ENCODE peak calls at places on chromosomes 5 and 9, in ten cellular contexts. One of them, this sample, is unnamed.

GRCh38 chr5:72156921-72157320 is 49.6 kb downstream of the MAP1B start:
- DNase-seq in tibial artery: no peak
- DNase-seq in A549: no peak
- DNase-seq in H9: no peak
- DNase-seq in neural progenitor cell: no peak
- DNase-seq in mammary epithelial cell: peak; percentile 37
- DNase-seq in stomach: no peak
- DNase-seq in PC-3: peak; percentile 55
- DNase-seq in endodermal cell: no peak
- DNase-seq in OCI-LY7: no peak
- DNase-seq in this sample: no peak

GRCh38 chr9:86600291-86600690 is 246.1 kb upstream of the TUT7 start:
- DNase-seq in tibial artery: no peak
- DNase-seq in A549: no peak
- DNase-seq in H9: no peak
- DNase-seq in neural progenitor cell: no peak
- DNase-seq in mammary epithelial cell: peak; percentile 68
- DNase-seq in stomach: no peak
- DNase-seq in PC-3: peak; percentile 2
- DNase-seq in endodermal cell: no peak
- DNase-seq in OCI-LY7: no peak
- DNase-seq in this sample: no peak

GRCh38 chr9:98790601-98791146 is 5.7 kb downstream of the ANKS6 start:
- DNase-seq in tibial artery: no peak
- DNase-seq in A549: no peak
- DNase-seq in H9: no peak
- DNase-seq in neural progenitor cell: no peak
- DNase-seq in mammary epithelial cell: no peak
- DNase-seq in stomach: no peak
- DNase-seq in PC-3: no peak
- DNase-seq in endodermal cell: no peak
- DNase-seq in OCI-LY7: no peak
- DNase-seq in this sample: no peak

GRCh38 chr9:5531251-5531972 is 21.1 kb downstream of the PDCD1LG2 start:
- DNase-seq in tibial artery: no peak
- DNase-seq in A549: no peak
- DNase-seq in H9: no peak
- DNase-seq in neural progenitor cell: no peak
- DNase-seq in mammary epithelial cell: no peak
- DNase-seq in stomach: no peak
- DNase-seq in PC-3: no peak
- DNase-seq in endodermal cell: no peak
- DNase-seq in OCI-LY7: peak; percentile 4
- DNase-seq in this sample: no peak

GRCh38 chr9:121786998-121787422 is 135.6 kb downstream of the DAB2IP start:
- DNase-seq in tibial artery: no peak
- DNase-seq in A549: no peak
- DNase-seq in H9: peak; percentile 28
- DNase-seq in neural progenitor cell: peak; percentile 33
- DNase-seq in mammary epithelial cell: no peak
- DNase-seq in stomach: peak; percentile 19
- DNase-seq in PC-3: no peak
- DNase-seq in endodermal cell: peak; percentile 56
- DNase-seq in OCI-LY7: no peak
- DNase-seq in this sample: no peak

GRCh38 chr9:34380034-34380510 is 3.4 kb upstream of the MYORG start:
- DNase-seq in tibial artery: no peak
- DNase-seq in A549: no peak
- DNase-seq in H9: peak; percentile 47
- DNase-seq in neural progenitor cell: peak; percentile 56
- DNase-seq in mammary epithelial cell: no peak
- DNase-seq in stomach: no peak
- DNase-seq in PC-3: no peak
- DNase-seq in endodermal cell: no peak
- DNase-seq in OCI-LY7: peak; percentile 21
- DNase-seq in this sample: no peak

GRCh38 chr5:14767942-14768837 is 103.4 kb downstream of the ANKH start:
- DNase-seq in tibial artery: no peak
- DNase-seq in A549: no peak
- DNase-seq in H9: no peak
- DNase-seq in neural progenitor cell: no peak
- DNase-seq in mammary epithelial cell: no peak
- DNase-seq in stomach: no peak
- DNase-seq in PC-3: peak; percentile 94
- DNase-seq in endodermal cell: no peak
- DNase-seq in OCI-LY7: no peak
- DNase-seq in this sample: no peak

GRCh38 chr5:56112526-56113121 is 117.9 kb upstream of the IL6ST start:
- DNase-seq in tibial artery: no peak
- DNase-seq in A549: peak; percentile 59
- DNase-seq in H9: no peak
- DNase-seq in neural progenitor cell: no peak
- DNase-seq in mammary epithelial cell: peak; percentile 50
- DNase-seq in stomach: no peak
- DNase-seq in PC-3: peak; percentile 14
- DNase-seq in endodermal cell: no peak
- DNase-seq in OCI-LY7: no peak
- DNase-seq in this sample: no peak

GRCh38 chr5:156473271-156473935 is 146.4 kb downstream of the SGCD start:
- DNase-seq in tibial artery: no peak
- DNase-seq in A549: no peak
- DNase-seq in H9: no peak
- DNase-seq in neural progenitor cell: no peak
- DNase-seq in mammary epithelial cell: peak; percentile 15
- DNase-seq in stomach: no peak
- DNase-seq in PC-3: no peak
- DNase-seq in endodermal cell: no peak
- DNase-seq in OCI-LY7: no peak
- DNase-seq in this sample: no peak

DNA sequence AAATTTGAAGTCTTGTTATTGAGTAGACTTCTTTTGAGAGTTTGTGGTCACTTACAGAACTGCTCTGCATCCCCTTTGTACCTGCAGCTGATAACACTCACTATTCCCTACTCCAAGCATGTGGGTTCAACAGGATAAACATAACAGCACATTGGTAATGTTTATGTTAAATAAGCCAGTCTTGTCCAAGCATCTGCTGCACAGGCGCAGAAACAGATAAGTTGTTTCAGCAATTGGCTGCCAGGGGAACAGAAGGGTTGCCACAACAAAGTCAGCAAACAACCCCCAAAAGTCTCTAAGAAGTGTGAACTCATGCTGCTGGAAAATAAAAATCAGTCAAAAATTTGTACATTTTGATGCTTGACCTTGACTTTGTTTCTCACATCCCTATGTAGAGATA is 174.6 kb downstream of the GDNF start:
- DNase-seq in tibial artery: no peak
- DNase-seq in A549: no peak
- DNase-seq in H9: no peak
- DNase-seq in neural progenitor cell: no peak
- DNase-seq in mammary epithelial cell: no peak
- DNase-seq in stomach: no peak
- DNase-seq in PC-3: no peak
- DNase-seq in endodermal cell: no peak
- DNase-seq in OCI-LY7: no peak
- DNase-seq in this sample: no peak
- H3K27ac ChIP-seq in tibial artery: no peak overlapping the region
- H3K27ac ChIP-seq in A549: no peak overlapping the region
- H3K27ac ChIP-seq in H9: no peak overlapping the region
- H3K27ac ChIP-seq in neural progenitor cell: no peak overlapping the region
- H3K27ac ChIP-seq in mammary epithelial cell: no peak overlapping the region
- H3K27ac ChIP-seq in stomach: no peak overlapping the region
- H3K27ac ChIP-seq in PC-3: no peak overlapping the region
- H3K27ac ChIP-seq in endodermal cell: no peak overlapping the region
- H3K27ac ChIP-seq in OCI-LY7: no peak overlapping the region
- H3K27ac ChIP-seq in this sample: no peak overlapping the region

GRCh38 chr5:7396169-7397004 is 449 bp downstream of the ADCY2 start:
- DNase-seq in tibial artery: no peak
- DNase-seq in A549: no peak
- DNase-seq in H9: no peak
- DNase-seq in neural progenitor cell: peak; percentile 65
- DNase-seq in mammary epithelial cell: no peak
- DNase-seq in stomach: no peak
- DNase-seq in PC-3: peak; percentile 9
- DNase-seq in endodermal cell: peak; percentile 74
- DNase-seq in OCI-LY7: no peak
- DNase-seq in this sample: no peak

GRCh38 chr5:7397935-7398334 is 2.0 kb downstream of the ADCY2 start:
- DNase-seq in tibial artery: no peak
- DNase-seq in A549: no peak
- DNase-seq in H9: no peak
- DNase-seq in neural progenitor cell: no peak
- DNase-seq in mammary epithelial cell: no peak
- DNase-seq in stomach: no peak
- DNase-seq in PC-3: no peak
- DNase-seq in endodermal cell: no peak
- DNase-seq in OCI-LY7: no peak
- DNase-seq in this sample: no peak

GRCh38 chr5:7395432-7396168 is at the start of gene ADCY2:
- DNase-seq in tibial artery: no peak
- DNase-seq in A549: no peak
- DNase-seq in H9: peak; percentile 56
- DNase-seq in neural progenitor cell: no peak
- DNase-seq in mammary epithelial cell: no peak
- DNase-seq in stomach: no peak
- DNase-seq in PC-3: no peak
- DNase-seq in endodermal cell: peak; percentile 84
- DNase-seq in OCI-LY7: no peak
- DNase-seq in this sample: no peak

GRCh38 chr5:7398596-7399260 is 2.8 kb downstream of the ADCY2 start:
- DNase-seq in tibial artery: no peak
- DNase-seq in A549: no peak
- DNase-seq in H9: no peak
- DNase-seq in neural progenitor cell: no peak
- DNase-seq in mammary epithelial cell: no peak
- DNase-seq in stomach: no peak
- DNase-seq in PC-3: no peak
- DNase-seq in endodermal cell: peak; percentile 41
- DNase-seq in OCI-LY7: no peak
- DNase-seq in this sample: no peak

DNA sequence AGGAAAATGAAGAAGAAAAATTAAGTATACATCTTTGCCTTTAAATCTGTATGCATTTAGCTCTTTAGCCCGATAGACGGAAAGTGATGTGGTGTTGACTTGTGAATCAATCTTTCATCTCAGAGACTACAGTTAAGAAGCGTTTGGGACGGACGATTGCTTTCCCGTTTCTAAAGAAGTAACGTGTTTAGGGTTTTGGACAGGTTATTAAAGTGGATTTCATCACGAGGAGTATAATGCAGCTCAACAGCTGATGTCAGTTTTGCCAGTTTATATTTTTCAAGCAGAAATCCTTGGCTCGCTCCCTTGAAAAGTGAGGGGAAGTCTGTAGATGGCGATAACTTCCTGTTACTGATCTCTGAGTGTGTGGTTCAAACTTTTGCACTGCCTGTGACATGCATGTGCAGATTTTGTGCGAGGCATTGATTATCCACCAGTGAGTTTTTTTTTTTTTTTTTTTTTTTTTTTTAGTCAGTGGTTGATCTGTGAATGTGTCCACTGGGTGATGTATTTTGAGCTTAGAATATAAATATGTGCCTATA is 1.1 kb downstream of the ADCY2 start:
- DNase-seq in tibial artery: no peak
- DNase-seq in A549: no peak
- DNase-seq in H9: no peak
- DNase-seq in neural progenitor cell: no peak
- DNase-seq in mammary epithelial cell: no peak
- DNase-seq in stomach: no peak
- DNase-seq in PC-3: no peak
- DNase-seq in endodermal cell: peak; percentile 44
- DNase-seq in OCI-LY7: no peak
- DNase-seq in this sample: no peak
- TF ChIP-seq CTCF in tibial artery: no peak
- TF ChIP-seq CTCF in A549: no peak
- TF ChIP-seq CTCF in H9: no peak
- TF ChIP-seq CTCF in neural progenitor cell: peak; percentile 29
- TF ChIP-seq CTCF in mammary epithelial cell: no peak
- TF ChIP-seq CTCF in stomach: no peak
- TF ChIP-seq CTCF in PC-3: no peak
- TF ChIP-seq CTCF in endodermal cell: no peak
- TF ChIP-seq CTCF in OCI-LY7: no peak
- TF ChIP-seq CTCF in this sample: no peak

DNA sequence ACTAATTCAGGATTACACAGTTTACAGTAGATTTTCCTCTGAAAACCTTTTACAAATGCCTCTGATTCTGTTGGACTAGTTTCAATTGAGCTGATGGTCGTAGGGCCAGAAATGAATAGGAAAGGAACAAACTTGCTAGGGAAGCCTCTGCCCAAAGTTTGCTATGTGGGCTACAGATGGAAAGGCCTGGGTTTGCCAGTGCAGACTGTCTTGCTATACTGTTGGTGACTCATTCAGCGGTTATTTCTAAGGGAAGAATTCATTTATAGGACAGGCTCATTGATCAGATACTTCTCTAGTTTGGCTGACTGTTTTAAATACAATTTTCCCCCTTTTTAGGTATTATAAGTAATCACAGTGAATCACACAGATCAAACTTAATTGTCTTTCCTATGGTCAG is 6.9 kb upstream of the ASPN start:
- DNase-seq in tibial artery: no peak
- DNase-seq in A549: no peak
- DNase-seq in H9: no peak
- DNase-seq in neural progenitor cell: no peak
- DNase-seq in mammary epithelial cell: no peak
- DNase-seq in stomach: no peak
- DNase-seq in PC-3: peak; percentile 22
- DNase-seq in endodermal cell: no peak
- DNase-seq in OCI-LY7: no peak
- DNase-seq in this sample: no peak
- H3K4me1 ChIP-seq in tibial artery: no peaks in the 10 kb centered on the region
- H3K4me1 ChIP-seq in A549: no peaks in the 10 kb centered on the region
- H3K4me1 ChIP-seq in H9: no peaks in the 10 kb centered on the region
- H3K4me1 ChIP-seq in neural progenitor cell: no peaks in the 10 kb centered on the region
- H3K4me1 ChIP-seq in mammary epithelial cell: peaks cover 3% of the 10 kb centered on the region
- H3K4me1 ChIP-seq in stomach: no peaks in the 10 kb centered on the region
- H3K4me1 ChIP-seq in PC-3: peaks cover under 1% of the 10 kb centered on the region
- H3K4me1 ChIP-seq in endodermal cell: peaks cover 5% of the 10 kb centered on the region
- H3K4me1 ChIP-seq in OCI-LY7: no peaks in the 10 kb centered on the region
- H3K4me1 ChIP-seq in this sample: peaks cover 9% of the 10 kb centered on the region

DNA sequence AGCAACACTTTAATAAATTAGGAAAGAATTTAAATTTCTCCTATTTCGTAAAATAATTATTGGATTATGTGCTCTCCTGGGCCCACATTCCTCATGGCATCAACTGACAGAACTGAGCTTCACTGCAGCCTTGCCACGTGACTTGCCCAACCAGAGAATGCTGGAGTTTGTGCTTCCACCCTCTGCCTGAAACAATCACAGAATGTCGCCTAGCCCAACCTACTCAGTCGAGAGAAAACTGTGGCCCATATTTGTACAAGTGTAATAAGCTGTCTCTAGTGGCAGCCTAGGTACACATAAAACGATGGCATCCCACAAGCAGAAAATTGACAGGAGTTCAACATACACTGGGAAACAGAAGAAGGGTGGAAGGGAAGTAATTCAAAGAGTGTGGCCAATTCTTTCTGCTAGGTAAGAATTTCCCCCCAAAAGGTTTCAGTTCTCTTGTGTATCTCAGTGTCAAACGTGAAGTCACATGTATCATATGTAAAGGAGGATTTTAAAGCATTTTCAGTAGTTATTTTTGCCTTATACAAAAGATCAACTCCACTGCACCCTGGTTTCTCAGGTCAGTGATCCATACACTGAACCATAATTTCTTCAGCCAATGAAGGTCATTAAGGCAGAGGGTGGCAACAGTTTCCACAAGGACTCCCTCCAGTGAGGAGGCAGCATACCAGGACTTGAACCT is 41.7 kb downstream of the ZNF608 start:
- DNase-seq in tibial artery: no peak
- DNase-seq in A549: no peak
- DNase-seq in H9: no peak
- DNase-seq in neural progenitor cell: no peak
- DNase-seq in mammary epithelial cell: no peak
- DNase-seq in stomach: no peak
- DNase-seq in PC-3: no peak
- DNase-seq in endodermal cell: no peak
- DNase-seq in OCI-LY7: peak; percentile 85
- DNase-seq in this sample: no peak
- H3K27ac ChIP-seq in tibial artery: no peak overlapping the region
- H3K27ac ChIP-seq in A549: no peak overlapping the region
- H3K27ac ChIP-seq in H9: no peak overlapping the region
- H3K27ac ChIP-seq in neural progenitor cell: no peak overlapping the region
- H3K27ac ChIP-seq in mammary epithelial cell: no peak overlapping the region
- H3K27ac ChIP-seq in stomach: no peak overlapping the region
- H3K27ac ChIP-seq in PC-3: no peak overlapping the region
- H3K27ac ChIP-seq in endodermal cell: no peak overlapping the region
- H3K27ac ChIP-seq in OCI-LY7: peak overlapping the region; percentile 95
- H3K27ac ChIP-seq in this sample: no peak overlapping the region

This sample was measured in ascending aorta.